ENCODE peak calls at places on chromosomes 12 and 14, in six cellular contexts. E is heart left ventricle, P is aorta, H is GM12891, K is fibroblast of the conjunctiva, J is foreskin fibroblast. Q is an unnamed sample.

GRCh38 chr12:59843260-59843843 is 247.5 kb downstream of the SLC16A7 start:
- DNase-seq in J (no peak), H (no peak), P (no peak), E (no peak), K (no peak), Q (no peak)

GRCh38 chr14:53810221-53810620 is 146.4 kb downstream of the BMP4 start:
- DNase-seq in K (no peak), E (no peak), H (no peak), P (no peak), J (no peak), Q (no peak)

GRCh38 chr12:2958432-2959193 is 584 bp upstream of the TEAD4 start:
- DNase-seq in P (peak), J (peak), E (peak), H (peak), K (no peak), Q (peak)

GRCh38 chr12:64097346-64098105 is 124.6 kb downstream of the KICS2 start:
- DNase-seq in P (no peak), K (no peak), E (no peak), J (peak), H (no peak), Q (peak)

GRCh38 chr14:69648480-69649414 is 37.4 kb downstream of the SUSD6 start:
- DNase-seq in E (no peak), K (no peak), P (no peak), J (peak), H (no peak), Q (peak)

GRCh38 chr14:30610719-30611388 is 11.3 kb upstream of the SCFD1 start:
- DNase-seq in K (peak), J (peak), H (no peak), E (peak), P (peak), Q (peak)

GRCh38 chr12:104790296-104791125 is 167.6 kb downstream of the SLC41A2 start:
- DNase-seq in E (no peak), K (no peak), J (peak), H (no peak), P (peak), Q (no peak)

GRCh38 chr14:97456497-97456896 is 659.3 kb downstream of the VRK1 start:
- DNase-seq in P (no peak), H (no peak), K (no peak), J (no peak), E (no peak), Q (no peak)

GRCh38 chr14:32679927-32680612 is 258.6 kb upstream of the NPAS3 start:
- DNase-seq in K (no peak), J (no peak), E (no peak), P (no peak), H (no peak), Q (no peak)

GRCh38 chr12:70626180-70626579 is 11.0 kb downstream of the PTPRB start:
- DNase-seq in K (no peak), J (no peak), H (no peak), P (no peak), E (no peak), Q (no peak)

GRCh38 chr14:91032250-91032649 is 28.2 kb downstream of the RPS6KA5 start:
- DNase-seq in E (no peak), K (no peak), H (no peak), J (no peak), P (no peak), Q (no peak)

GRCh38 chr12:45130881-45131281 is 80.0 kb upstream of the DBX2 start:
- DNase-seq in P (peak), H (peak), K (peak), E (peak), J (peak), Q (peak)

GRCh38 chr12:131197490-131197889 is 243.8 kb downstream of the ADGRD1 start:
- DNase-seq in J (no peak), E (no peak), K (no peak), P (no peak), H (no peak), Q (no peak)

GRCh38 chr12:94875525-94875924 is 128.0 kb downstream of the NDUFA12 start:
- DNase-seq in H (no peak), K (peak), P (no peak), E (no peak), J (no peak), Q (peak)

GRCh38 chr14:101463566-101464171 is 97.6 kb upstream of the DIO3 start:
- DNase-seq in J (no peak), K (no peak), P (no peak), E (no peak), H (no peak), Q (no peak)

GRCh38 chr12:21828111-21828775 is 53.7 kb upstream of the KCNJ8 start:
- DNase-seq in H (no peak), E (no peak), J (peak), K (peak), P (no peak), Q (peak)

GRCh38 chr14:68636597-68636996 is 156.3 kb downstream of the ZFP36L1 start:
- DNase-seq in H (no peak), K (no peak), E (no peak), J (no peak), P (no peak), Q (no peak)

GRCh38 chr14:28515571-28515970 is 251.0 kb upstream of the FOXG1 start:
- DNase-seq in E (no peak), H (no peak), P (no peak), J (peak), K (peak), Q (peak)

GRCh38 chr12:89350661-89351488 is 1.4 kb downstream of the DUSP6 start:
- DNase-seq in E (no peak), P (no peak), K (no peak), H (peak), J (peak), Q (no peak)

GRCh38 chr14:67674480-67675218 is at the start of gene VTI1B:
- DNase-seq in J (peak), P (peak), H (peak), K (no peak), E (peak), Q (peak)

GRCh38 chr14:91899213-91899612 is 31.9 kb upstream of the TC2N start:
- DNase-seq in J (no peak), E (no peak), H (no peak), K (no peak), P (no peak), Q (no peak)

GRCh38 chr12:12562016-12562483 is 613 bp downstream of the DUSP16 start:
- DNase-seq in K (no peak), J (peak), P (peak), E (peak), H (no peak), Q (no peak)

GRCh38 chr14:25050494-25051170 is 685 bp upstream of the STXBP6 start:
- DNase-seq in P (no peak), K (peak), E (no peak), J (peak), H (no peak), Q (peak)

GRCh38 chr14:94451826-94452225 is 774 bp downstream of the SERPINA11 start:
- DNase-seq in P (no peak), J (no peak), K (no peak), E (no peak), H (no peak), Q (no peak)

GRCh38 chr12:16504200-16504599 is 101.8 kb downstream of the LMO3 start:
- DNase-seq in P (no peak), K (no peak), H (no peak), E (no peak), J (no peak), Q (no peak)

GRCh38 chr14:29630566-29631160 is 297.0 kb downstream of the PRKD1 start:
- DNase-seq in E (no peak), J (peak), K (no peak), H (no peak), P (no peak), Q (peak)

GRCh38 chr12:31634620-31635019 is 24.9 kb upstream of the ETFBKMT start:
- DNase-seq in H (no peak), K (no peak), P (no peak), J (no peak), E (no peak), Q (no peak)

GRCh38 chr14:21825147-21825743 is 151.6 kb upstream of the OR4E1 start:
- DNase-seq in P (no peak), J (no peak), K (no peak), E (no peak), H (no peak), Q (peak)

GRCh38 chr14:95664046-95664445 is 22.2 kb upstream of the TCL1B start:
- DNase-seq in P (no peak), H (no peak), K (no peak), E (no peak), J (no peak), Q (no peak)

GRCh38 chr14:104724981-104725771 is 1.1 kb downstream of the ADSS1 start:
- DNase-seq in P (peak), K (no peak), E (peak), H (no peak), J (peak), Q (peak)

GRCh38 chr14:23640524-23641141 is 4.5 kb downstream of the DHRS2 start:
- DNase-seq in E (no peak), P (no peak), K (peak), J (peak), H (no peak), Q (peak)

GRCh38 chr12:111438501-111438900 is 32.8 kb downstream of the SH2B3 start:
- DNase-seq in P (peak), E (peak), J (peak), H (no peak), K (no peak), Q (peak)